ENCODE peak calls at places on chromosome 3, in seven cellular contexts. O, G, V, E, H, D and Q are unnamed samples.

GRCh38 chr3:39216176-39216790 is 23.9 kb upstream of the XIRP1 start:
- DNase-seq in O (no peak), G (peak), V (no peak), E (no peak), H (no peak), D (peak), Q (no peak)

GRCh38 chr3:66885326-66886000 is 112.6 kb upstream of the KBTBD8 start:
- DNase-seq in O (no peak), G (no peak), V (no peak), E (no peak), H (no peak), D (no peak), Q (no peak)

GRCh38 chr3:40294434-40294833 is 15.1 kb upstream of the EIF1B start:
- DNase-seq in O (no peak), G (no peak), V (no peak), E (no peak), H (no peak), D (no peak), Q (no peak)

GRCh38 chr3:77489216-77489615 is 449.3 kb downstream of the ROBO2 start:
- DNase-seq in O (no peak), G (no peak), V (no peak), E (no peak), H (no peak), D (no peak), Q (no peak)

GRCh38 chr3:187975571-187976360 is 178.2 kb upstream of the LPP start:
- DNase-seq in O (no peak), G (no peak), V (no peak), E (peak), H (no peak), D (no peak), Q (peak)

GRCh38 chr3:117630885-117631284 is 921.3 kb downstream of the TUSC7 start:
- DNase-seq in O (no peak), G (no peak), V (no peak), E (no peak), H (no peak), D (no peak), Q (no peak)

GRCh38 chr3:127831723-127832172 is 9.4 kb upstream of the MGLL start:
- DNase-seq in O (no peak), G (no peak), V (no peak), E (no peak), H (no peak), D (peak), Q (no peak)

GRCh38 chr3:16668776-16669545 is 63.7 kb upstream of the DAZL start:
- DNase-seq in O (no peak), G (no peak), V (no peak), E (no peak), H (no peak), D (no peak), Q (no peak)

GRCh38 chr3:185744997-185745843 is 79.6 kb downstream of the IGF2BP2 start:
- DNase-seq in O (no peak), G (peak), V (no peak), E (no peak), H (no peak), D (no peak), Q (no peak)

GRCh38 chr3:94158461-94158860 is 95.6 kb downstream of the NSUN3 start:
- DNase-seq in O (no peak), G (no peak), V (no peak), E (no peak), H (no peak), D (no peak), Q (no peak)

GRCh38 chr3:13702226-13702820 is 153.4 kb downstream of the FBLN2 start:
- DNase-seq in O (no peak), G (no peak), V (no peak), E (peak), H (no peak), D (no peak), Q (no peak)

GRCh38 chr3:39107056-39107873 is at the start of the genes GORASP1 and TTC21A:
- DNase-seq in O (peak), G (no peak), V (peak), E (peak), H (no peak), D (peak), Q (peak)

GRCh38 chr3:143847787-143848631 is at the start of gene SLC9A9:
- DNase-seq in O (no peak), G (peak), V (peak), E (no peak), H (no peak), D (peak), Q (no peak)

GRCh38 chr3:155528579-155528978 is 216.3 kb downstream of the PLCH1 start:
- DNase-seq in O (no peak), G (no peak), V (no peak), E (no peak), H (no peak), D (no peak), Q (no peak)

GRCh38 chr3:186048119-186048518 is 60.8 kb downstream of the ETV5 start:
- DNase-seq in O (no peak), G (no peak), V (no peak), E (no peak), H (no peak), D (no peak), Q (no peak)

GRCh38 chr3:194507571-194507970 is 20.8 kb upstream of the ATP13A3 start:
- DNase-seq in O (no peak), G (no peak), V (no peak), E (no peak), H (no peak), D (no peak), Q (no peak)

GRCh38 chr3:52126500-52126899 is 27.7 kb downstream of the POC1A start:
- DNase-seq in O (no peak), G (no peak), V (no peak), E (no peak), H (no peak), D (no peak), Q (no peak)

GRCh38 chr3:8653800-8654408 is 9.3 kb upstream of the SSUH2 start:
- DNase-seq in O (no peak), G (no peak), V (no peak), E (no peak), H (no peak), D (no peak), Q (no peak)

GRCh38 chr3:33581666-33582065 is 136.4 kb downstream of the CLASP2 start:
- DNase-seq in O (no peak), G (no peak), V (no peak), E (no peak), H (no peak), D (no peak), Q (no peak)

GRCh38 chr3:170555329-170555728 is 30.5 kb downstream of the SLC7A14 start:
- DNase-seq in O (no peak), G (no peak), V (no peak), E (no peak), H (no peak), D (no peak), Q (no peak)

GRCh38 chr3:129016725-129017530 is 15.8 kb downstream of the EFCC1 start:
- DNase-seq in O (peak), G (no peak), V (no peak), E (no peak), H (no peak), D (peak), Q (no peak)

GRCh38 chr3:168959731-168960130 is 703.8 kb downstream of the MECOM start:
- DNase-seq in O (no peak), G (no peak), V (no peak), E (no peak), H (no peak), D (no peak), Q (no peak)

GRCh38 chr3:89314454-89314853 is 207.0 kb downstream of the EPHA3 start:
- DNase-seq in O (no peak), G (no peak), V (no peak), E (no peak), H (no peak), D (no peak), Q (no peak)

GRCh38 chr3:13177641-13178040 is 104.4 kb upstream of the IQSEC1 start:
- DNase-seq in O (no peak), G (no peak), V (no peak), E (no peak), H (no peak), D (no peak), Q (no peak)

GRCh38 chr3:130658666-130659065 is 88.0 kb downstream of the PIK3R4 start:
- DNase-seq in O (peak), G (no peak), V (no peak), E (no peak), H (no peak), D (no peak), Q (no peak)

GRCh38 chr3:148735597-148735996 is 37.9 kb downstream of the AGTR1 start:
- DNase-seq in O (no peak), G (no peak), V (no peak), E (no peak), H (no peak), D (no peak), Q (no peak)

GRCh38 chr3:42906085-42906904 is at the start of gene ZNF662:
- DNase-seq in O (peak), G (no peak), V (no peak), E (peak), H (no peak), D (peak), Q (peak)

GRCh38 chr3:67875338-67875737 is 220.9 kb upstream of the SUCLG2 start:
- DNase-seq in O (no peak), G (no peak), V (peak), E (no peak), H (no peak), D (no peak), Q (no peak)

GRCh38 chr3:143538577-143538981 is 309.7 kb downstream of the SLC9A9 start:
- DNase-seq in O (no peak), G (no peak), V (no peak), E (no peak), H (no peak), D (no peak), Q (no peak)

GRCh38 chr3:69747511-69748248 is 8.4 kb downstream of the MITF start:
- DNase-seq in O (no peak), G (no peak), V (no peak), E (no peak), H (no peak), D (no peak), Q (no peak)

GRCh38 chr3:149460123-149460522 is 14.4 kb upstream of the TM4SF4 start:
- DNase-seq in O (peak), G (no peak), V (no peak), E (no peak), H (no peak), D (no peak), Q (no peak)

GRCh38 chr3:156764761-156765160 is 61.4 kb upstream of the LEKR1 start:
- DNase-seq in O (no peak), G (no peak), V (no peak), E (no peak), H (no peak), D (no peak), Q (no peak)

GRCh38 chr3:84965141-84965540 is 6.4 kb downstream of the CADM2 start:
- DNase-seq in O (no peak), G (no peak), V (peak), E (no peak), H (peak), D (no peak), Q (no peak)

GRCh38 chr3:71371282-71371681 is 212.2 kb downstream of the FOXP1 start:
- DNase-seq in O (no peak), G (no peak), V (no peak), E (no peak), H (no peak), D (no peak), Q (no peak)

GRCh38 chr3:146626384-146627122 is 21.4 kb upstream of the PLSCR5 start:
- DNase-seq in O (no peak), G (no peak), V (no peak), E (no peak), H (no peak), D (no peak), Q (no peak)

GRCh38 chr3:183306798-183307671 is 54.0 kb downstream of the B3GNT5 start:
- DNase-seq in O (no peak), G (peak), V (no peak), E (peak), H (no peak), D (peak), Q (peak)
- H3K4me3 ChIP-seq in O (no peak), G (no peak), V (no peak), E (no peak), H (no peak), D (no peak), Q (no peak)

GRCh38 chr3:36969540-36970432 is 23.1 kb downstream of the EPM2AIP1 start:
- DNase-seq in O (no peak), G (peak), V (no peak), E (no peak), H (no peak), D (no peak), Q (no peak)
- TF ChIP-seq POLR2A in O (no peak), G (no peak), V (no peak), E (no peak), H (no peak), D (no peak), Q (no peak)

GRCh38 chr3:151283907-151284461 is 5.6 kb upstream of the P2RY14 start:
- DNase-seq in O (no peak), G (no peak), V (no peak), E (no peak), H (no peak), D (no peak), Q (no peak)
- TF ChIP-seq EP300 in O (no peak), G (no peak), V (no peak), E (no peak), H (no peak), D (no peak), Q (no peak)

DNA sequence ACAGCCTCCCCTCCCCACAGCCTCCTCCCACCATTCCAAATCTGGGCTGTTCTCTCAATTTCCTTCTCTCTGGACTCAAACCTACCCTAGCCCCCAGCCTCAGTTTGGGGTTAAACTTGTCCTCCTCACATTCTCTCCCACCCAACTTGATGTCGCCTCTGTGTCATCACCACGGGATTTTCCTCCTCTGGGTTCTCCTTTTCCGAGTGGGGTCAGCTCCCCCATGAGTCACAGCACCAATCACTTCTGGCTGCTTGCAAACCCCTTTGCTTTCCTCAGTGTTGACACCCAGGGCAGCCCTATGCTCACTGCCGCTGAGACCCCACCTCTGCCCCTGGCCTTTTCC is 453 bp downstream of the CCR5AS start:
- DNase-seq in O (no peak), G (no peak), V (no peak), E (no peak), H (no peak), D (no peak), Q (no peak)
- H3K4me3 ChIP-seq in O (no peak), G (no peak), V (no peak), E (peak), H (no peak), D (no peak), Q (no peak)

GRCh38 chr3:119637679-119638525 is 22.5 kb downstream of the POPDC2 start:
- DNase-seq in O (no peak), G (peak), V (no peak), E (peak), H (no peak), D (no peak), Q (no peak)
- TF ChIP-seq POLR2A in O (no peak), G (no peak), V (no peak), E (no peak), H (no peak), D (no peak), Q (no peak)

DNA sequence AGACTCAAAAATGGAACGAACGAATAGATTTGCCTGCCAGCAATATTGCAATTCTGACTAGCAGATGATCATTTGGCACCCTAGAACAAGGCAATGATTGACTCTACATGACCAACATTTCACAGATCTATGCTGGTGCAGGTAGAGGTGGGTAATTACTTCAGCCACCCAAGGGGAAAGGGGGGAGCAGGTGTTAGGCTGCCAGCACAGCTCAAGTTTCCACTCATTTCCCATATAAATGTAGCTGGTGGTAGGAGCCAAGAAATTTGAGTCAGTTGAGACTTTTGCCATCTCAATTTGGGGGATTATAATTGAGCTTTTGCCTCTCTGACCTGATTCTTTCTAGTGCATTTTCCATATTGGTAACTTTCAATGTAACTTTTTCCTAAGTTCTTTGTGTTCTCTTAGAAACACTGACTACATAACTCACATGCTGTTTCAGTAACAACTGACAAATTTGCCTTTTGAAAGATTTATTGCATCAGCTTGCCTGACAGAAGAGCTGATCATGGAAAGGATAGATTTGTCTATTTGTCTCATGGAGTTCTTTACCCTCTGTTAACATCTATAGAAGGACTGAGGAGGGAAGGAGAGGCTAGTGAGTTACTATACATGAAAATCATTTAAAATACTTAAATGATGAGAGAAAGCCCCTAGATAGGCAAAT is 902.5 kb downstream of the ZPLD1 start:
- DNase-seq in O (no peak), G (no peak), V (no peak), E (no peak), H (no peak), D (no peak), Q (no peak)
- TF ChIP-seq EP300 in O (no peak), G (no peak), V (no peak), E (no peak), H (no peak), D (no peak), Q (no peak)

GRCh38 chr3:55416381-55416821 is 70.7 kb downstream of the WNT5A start:
- DNase-seq in O (no peak), G (no peak), V (no peak), E (no peak), H (no peak), D (no peak), Q (no peak)
- H3K4me3 ChIP-seq in O (no peak), G (no peak), V (no peak), E (no peak), H (no peak), D (no peak), Q (no peak)

GRCh38 chr3:134622803-134623365 is 27.9 kb downstream of the KY start:
- DNase-seq in O (no peak), G (no peak), V (no peak), E (no peak), H (no peak), D (no peak), Q (no peak)

GRCh38 chr3:134621824-134622223 is 29.0 kb downstream of the KY start:
- DNase-seq in O (no peak), G (no peak), V (no peak), E (no peak), H (no peak), D (no peak), Q (no peak)

GRCh38 chr3:134625462-134625861 is 25.4 kb downstream of the KY start:
- DNase-seq in O (no peak), G (no peak), V (no peak), E (no peak), H (no peak), D (no peak), Q (no peak)

GRCh38 chr3:134624537-134625287 is 26.1 kb downstream of the KY start:
- DNase-seq in O (no peak), G (no peak), V (no peak), E (no peak), H (no peak), D (no peak), Q (no peak)

DNA sequence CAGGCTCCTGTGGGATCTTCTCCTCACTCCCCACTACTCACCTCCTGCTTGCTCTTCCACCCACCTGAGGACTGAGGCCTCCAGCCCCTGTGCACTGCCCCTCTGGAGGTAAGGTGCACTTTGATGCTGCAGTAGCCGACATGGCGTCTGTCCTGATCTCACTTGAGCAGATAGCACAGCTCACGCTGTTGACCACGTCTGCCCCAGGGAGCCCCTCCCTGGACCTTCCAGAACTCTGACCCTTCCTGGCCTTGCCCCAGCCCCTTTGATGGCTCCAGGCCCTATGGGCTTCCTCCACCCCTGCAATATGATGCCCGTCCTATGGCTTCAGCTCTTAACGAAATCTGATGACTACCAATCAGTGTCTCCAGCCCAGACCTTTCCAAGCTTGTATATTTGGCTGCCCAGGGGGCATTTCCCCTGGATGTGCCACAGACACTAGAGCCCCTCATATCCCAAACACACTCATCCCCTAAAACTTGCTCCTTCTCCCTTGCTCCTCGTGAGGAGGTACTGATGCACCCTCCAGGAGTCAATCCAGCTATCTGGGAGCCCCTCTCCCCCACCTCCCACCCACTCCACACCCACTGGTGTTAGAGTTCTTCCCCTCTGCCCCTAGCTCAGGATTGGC is 27.1 kb downstream of the KY start:
- DNase-seq in O (no peak), G (no peak), V (no peak), E (no peak), H (no peak), D (no peak), Q (no peak)
- TF ChIP-seq POLR2A in O (no peak), G (no peak), V (no peak), E (no peak), H (no peak), D (no peak), Q (no peak)

GRCh38 chr3:140630366-140630765 is 47.5 kb upstream of the TRIM42 start:
- DNase-seq in O (no peak), G (no peak), V (no peak), E (no peak), H (no peak), D (no peak), Q (no peak)

GRCh38 chr3:140628606-140629005 is 49.3 kb upstream of the TRIM42 start:
- DNase-seq in O (no peak), G (no peak), V (no peak), E (no peak), H (no peak), D (no peak), Q (no peak)

GRCh38 chr3:140627756-140628155 is 50.1 kb upstream of the TRIM42 start:
- DNase-seq in O (no peak), G (no peak), V (no peak), E (no peak), H (no peak), D (no peak), Q (no peak)

GRCh38 chr3:140630866-140631265 is 47.0 kb upstream of the TRIM42 start:
- DNase-seq in O (no peak), G (no peak), V (no peak), E (no peak), H (no peak), D (no peak), Q (no peak)

GRCh38 chr3:140629351-140630137 is 48.3 kb upstream of the TRIM42 start:
- DNase-seq in O (no peak), G (no peak), V (no peak), E (no peak), H (no peak), D (no peak), Q (no peak)
- TF ChIP-seq EP300 in O (no peak), G (no peak), V (no peak), E (no peak), H (no peak), D (no peak), Q (no peak)